ENCODE peak calls at places on chromosomes 16 and 17, in seven cellular contexts. Q is cardiac fibroblast, O is bronchial epithelial cell, C is cardiac muscle cell, M is fibroblast of pulmonary artery, L is fibroblast of lung, P is AG04450. N is an unnamed sample.
A peak's percentile ranks its signal among the peaks of the same experiment; 100 is the strongest.

GRCh38 chr17:77320046-77320445 is 179.3 kb downstream of the SEC14L1 start:
- DNase-seq in Q (peak; percentile 83), O (no peak), C (peak; percentile 89), M (peak; percentile 89), L (peak; percentile 42), P (no peak), N (peak; percentile 6)

GRCh38 chr17:73901661-73902415 is 257.6 kb upstream of the SDK2 start:
- DNase-seq in Q (no peak), O (no peak), C (peak; percentile 6), M (no peak), L (no peak), P (no peak), N (no peak)

GRCh38 chr17:74335529-74336062 is 9.6 kb downstream of the KIF19 start:
- DNase-seq in Q (no peak), O (no peak), C (no peak), M (no peak), L (no peak), P (no peak), N (no peak)

GRCh38 chr17:65797809-65798208 is 236.4 kb upstream of the AXIN2 start:
- DNase-seq in Q (peak; percentile 35), O (no peak), C (peak; percentile 37), M (no peak), L (no peak), P (no peak), N (peak; percentile 48)

GRCh38 chr16:26742040-26742439 is 324.7 kb upstream of the C16orf82 start:
- DNase-seq in Q (no peak), O (no peak), C (no peak), M (no peak), L (no peak), P (no peak), N (no peak)

GRCh38 chr17:75553553-75554110 is 28.1 kb downstream of the LLGL2 start:
- DNase-seq in Q (no peak), O (no peak), C (no peak), M (no peak), L (no peak), P (no peak), N (no peak)

GRCh38 chr17:8029121-8029520 is 9.7 kb upstream of the ALOX15B start:
- DNase-seq in Q (peak; percentile 31), O (peak; percentile 84), C (peak; percentile 42), M (no peak), L (peak; percentile 44), P (no peak), N (no peak)

GRCh38 chr17:56977673-56978395 is at the start of gene SCPEP1:
- DNase-seq in Q (peak; percentile 77), O (peak; percentile 64), C (peak; percentile 80), M (peak; percentile 74), L (peak; percentile 76), P (peak; percentile 44), N (peak; percentile 93)

GRCh38 chr16:3023415-3023668 is 400 bp downstream of the HCFC1R1 start:
- DNase-seq in Q (peak; percentile 82), O (peak; percentile 89), C (peak; percentile 63), M (peak; percentile 44), L (no peak), P (no peak), N (no peak)

GRCh38 chr17:32341141-32341856 is 674 bp downstream of the C17orf75 start:
- DNase-seq in Q (peak; percentile 36), O (peak; percentile 47), C (no peak), M (no peak), L (peak; percentile 29), P (no peak), N (no peak)

GRCh38 chr16:73064227-73064995 is 16.5 kb upstream of the ZFHX3 start:
- DNase-seq in Q (peak; percentile 90), O (no peak), C (peak; percentile 88), M (peak; percentile 88), L (peak; percentile 90), P (no peak), N (no peak)

GRCh38 chr17:43861960-43862359 is 15.0 kb downstream of the CD300LG start:
- DNase-seq in Q (no peak), O (no peak), C (no peak), M (no peak), L (no peak), P (no peak), N (no peak)

GRCh38 chr16:13331918-13332317 is 430.5 kb downstream of the SHISA9 start:
- DNase-seq in Q (no peak), O (no peak), C (no peak), M (no peak), L (no peak), P (no peak), N (no peak)

GRCh38 chr17:4317648-4318047 is 48.8 kb downstream of the UBE2G1 start:
- DNase-seq in Q (no peak), O (no peak), C (no peak), M (no peak), L (no peak), P (no peak), N (no peak)

GRCh38 chr17:3043737-3044365 is 19.6 kb downstream of the OR1D5 start:
- DNase-seq in Q (peak; percentile 11), O (no peak), C (no peak), M (no peak), L (no peak), P (no peak), N (peak; percentile 41)

GRCh38 chr16:64153718-64154117 is 968.1 kb downstream of the CDH11 start:
- DNase-seq in Q (peak; percentile 37), O (peak; percentile 50), C (no peak), M (no peak), L (peak; percentile 58), P (no peak), N (no peak)

GRCh38 chr17:82495844-82496528 is 23.5 kb upstream of the FOXK2 start:
- DNase-seq in Q (no peak), O (peak; percentile 92), C (no peak), M (no peak), L (no peak), P (no peak), N (peak; percentile 71)

GRCh38 chr17:82230627-82231311 is 1.9 kb downstream of the SLC16A3 start:
- DNase-seq in Q (peak; percentile 89), O (peak; percentile 30), C (peak; percentile 95), M (peak; percentile 91), L (peak; percentile 79), P (no peak), N (no peak)

DNA sequence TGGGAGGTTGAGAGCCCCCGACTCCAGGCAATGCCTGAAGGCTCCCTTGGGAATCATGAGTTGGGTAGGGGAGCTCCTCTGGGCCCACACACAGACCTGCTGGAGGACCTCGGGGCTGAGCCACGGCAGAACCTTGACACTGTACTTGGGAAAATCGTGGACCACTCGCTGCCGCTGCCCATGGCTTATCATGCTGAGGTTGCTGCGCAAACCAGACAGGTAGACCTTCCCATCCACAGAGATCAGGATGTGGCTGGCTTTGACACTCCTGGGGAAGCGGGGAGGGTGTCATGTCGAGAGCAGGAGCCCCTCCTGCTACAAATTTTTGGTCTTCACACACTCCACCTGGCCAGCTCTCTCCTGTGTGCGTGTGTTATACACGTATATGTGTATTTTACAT is 7.2 kb upstream of the LIMD2 start:
- DNase-seq in Q (no peak), O (no peak), C (no peak), M (no peak), L (no peak), P (no peak), N (no peak)
- TF ChIP-seq CTCF in Q (no peak), O (no peak), C (no peak), M (no peak), L (no peak), P (no peak), N (no peak)

GRCh38 chr16:66408181-66409048 is 18.7 kb upstream of the BEAN1 start:
- DNase-seq in Q (peak; percentile 94), O (peak; percentile 98), C (peak; percentile 85), M (peak; percentile 84), L (peak; percentile 88), P (peak; percentile 48), N (no peak)

GRCh38 chr16:66405057-66405783 is 21.9 kb upstream of the BEAN1 start:
- DNase-seq in Q (no peak), O (no peak), C (no peak), M (no peak), L (no peak), P (no peak), N (no peak)

GRCh38 chr16:66403531-66404145 is 23.5 kb upstream of the BEAN1 start:
- DNase-seq in Q (no peak), O (no peak), C (no peak), M (no peak), L (no peak), P (no peak), N (no peak)

GRCh38 chr16:66409156-66409555 is 17.9 kb upstream of the BEAN1 start:
- DNase-seq in Q (peak; percentile 80), O (peak; percentile 87), C (peak; percentile 80), M (peak; percentile 78), L (peak; percentile 89), P (no peak), N (no peak)

GRCh38 chr16:66406534-66407368 is 20.3 kb upstream of the BEAN1 start:
- DNase-seq in Q (peak; percentile 79), O (peak; percentile 49), C (peak; percentile 75), M (peak; percentile 74), L (peak; percentile 61), P (no peak), N (peak; percentile 82)
- H3K4me3 ChIP-seq in Q (peak overlapping the region; percentile 62), O (peak overlapping the region; percentile 45), C (peak overlapping the region; percentile 31), M (peak overlapping the region; percentile 65), L (peak overlapping the region; percentile 76), P (peak overlapping the region; percentile 74), N (peak overlapping the region; percentile 58)

GRCh38 chr17:72152392-72152727 is 31.5 kb downstream of the SOX9 start:
- DNase-seq in Q (peak; percentile 10), O (no peak), C (peak; percentile 70), M (peak; percentile 56), L (peak; percentile 56), P (no peak), N (no peak)

GRCh38 chr17:72150632-72151460 is 30.0 kb downstream of the SOX9 start:
- DNase-seq in Q (no peak), O (no peak), C (peak; percentile 37), M (no peak), L (peak; percentile 59), P (no peak), N (no peak)

GRCh38 chr17:72145972-72146755 is 25.3 kb downstream of the SOX9 start:
- DNase-seq in Q (no peak), O (no peak), C (no peak), M (no peak), L (peak; percentile 68), P (no peak), N (peak; percentile 40)

GRCh38 chr17:72151565-72152391 is 31.0 kb downstream of the SOX9 start:
- DNase-seq in Q (peak; percentile 57), O (peak; percentile 44), C (peak; percentile 88), M (peak; percentile 76), L (peak; percentile 92), P (no peak), N (no peak)
- TF ChIP-seq CTCF in Q (no peak), O (no peak), C (no peak), M (no peak), L (no peak), P (no peak), N (no peak)

DNA sequence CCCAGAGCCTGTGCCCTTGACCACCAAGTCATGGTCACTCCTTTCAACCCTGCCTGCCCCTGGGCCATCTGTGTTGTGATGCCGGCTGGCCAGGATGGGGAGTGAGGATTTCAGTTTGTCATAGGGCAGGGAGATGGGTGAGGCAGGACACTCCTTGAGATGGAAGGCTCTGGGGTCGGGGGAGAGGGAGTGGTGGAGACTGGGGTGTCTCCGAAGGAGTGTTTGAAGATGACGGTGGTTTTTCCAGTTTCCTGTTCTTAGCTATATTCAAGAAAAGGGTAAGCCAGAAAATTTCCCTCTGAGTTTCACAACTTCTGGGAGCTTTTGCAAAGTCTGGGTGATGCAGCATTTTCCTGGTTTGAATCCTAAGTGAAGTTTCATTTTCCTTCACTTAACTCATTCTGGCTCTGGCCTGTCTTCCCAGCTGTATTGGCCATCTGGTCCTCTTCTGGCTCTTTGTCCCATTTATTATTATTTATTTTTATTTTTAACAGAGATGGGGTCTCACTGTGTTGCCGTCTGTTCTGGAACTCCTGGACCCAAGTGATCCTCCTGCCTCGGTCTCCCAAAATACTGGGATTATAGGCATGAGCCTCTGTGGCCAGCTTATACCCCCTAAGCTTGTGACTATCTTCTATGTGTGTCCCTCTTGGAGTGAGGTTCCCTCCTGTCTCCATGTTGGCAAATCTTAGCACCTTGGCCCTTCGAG is 27.7 kb downstream of the ABCC1 start:
- DNase-seq in Q (peak; percentile 81), O (no peak), C (peak; percentile 91), M (peak; percentile 91), L (peak; percentile 34), P (no peak), N (no peak)
- H3K4me3 ChIP-seq in Q (no peak overlapping the region), O (no peak overlapping the region), C (no peak overlapping the region), M (no peak overlapping the region), L (no peak overlapping the region), P (no peak overlapping the region), N (no peak overlapping the region)

N was measured in WERI-Rb-1.